ENCODE peak calls at places on chromosomes 1 and 21, in five cellular contexts. One of them, this sample, is unnamed.
A peak's percentile ranks its signal among the peaks of the same experiment; 100 is the strongest.

GRCh38 chr1:1033009-1033587 is 13.2 kb downstream of the AGRN start:
- DNase-seq in AG04450: peak; percentile 24
- DNase-seq in T-helper 9 cell: peak; percentile 75
- DNase-seq in GM23338: peak; percentile 98
- DNase-seq in stimulated activated CD4-positive, alpha-beta T cell treated with anti-CD3 and anti-CD28 coated beads, Interleukin-15, amount 100 ng/mL, for 24 hours: peak; percentile 94
- DNase-seq in this sample: peak; percentile 98

GRCh38 chr1:11692899-11693590 is 1.5 kb downstream of the DRAXIN start:
- DNase-seq in AG04450: no peak
- DNase-seq in T-helper 9 cell: no peak
- DNase-seq in GM23338: no peak
- DNase-seq in stimulated activated CD4-positive, alpha-beta T cell treated with anti-CD3 and anti-CD28 coated beads, Interleukin-15, amount 100 ng/mL, for 24 hours: peak; percentile 53
- DNase-seq in this sample: no peak

GRCh38 chr1:228085287-228085926 is 2.9 kb downstream of the ARF1 start:
- DNase-seq in AG04450: peak; percentile 43
- DNase-seq in T-helper 9 cell: no peak
- DNase-seq in GM23338: peak; percentile 37
- DNase-seq in stimulated activated CD4-positive, alpha-beta T cell treated with anti-CD3 and anti-CD28 coated beads, Interleukin-15, amount 100 ng/mL, for 24 hours: no peak
- DNase-seq in this sample: no peak

GRCh38 chr1:67532452-67533216 is 102.4 kb upstream of the SERBP1 start:
- DNase-seq in AG04450: peak; percentile 78
- DNase-seq in T-helper 9 cell: no peak
- DNase-seq in GM23338: peak; percentile 83
- DNase-seq in stimulated activated CD4-positive, alpha-beta T cell treated with anti-CD3 and anti-CD28 coated beads, Interleukin-15, amount 100 ng/mL, for 24 hours: peak; percentile 5
- DNase-seq in this sample: peak; percentile 89

GRCh38 chr1:19101244-19101643 is 108.8 kb downstream of the UBR4 start:
- DNase-seq in AG04450: no peak
- DNase-seq in T-helper 9 cell: no peak
- DNase-seq in GM23338: no peak
- DNase-seq in stimulated activated CD4-positive, alpha-beta T cell treated with anti-CD3 and anti-CD28 coated beads, Interleukin-15, amount 100 ng/mL, for 24 hours: no peak
- DNase-seq in this sample: peak; percentile 45

GRCh38 chr1:202171292-202172014 is 11.1 kb upstream of the PTPN7 start:
- DNase-seq in AG04450: no peak
- DNase-seq in T-helper 9 cell: no peak
- DNase-seq in GM23338: no peak
- DNase-seq in stimulated activated CD4-positive, alpha-beta T cell treated with anti-CD3 and anti-CD28 coated beads, Interleukin-15, amount 100 ng/mL, for 24 hours: no peak
- DNase-seq in this sample: no peak

GRCh38 chr1:17870679-17871078 is 115.5 kb downstream of the ACTL8 start:
- DNase-seq in AG04450: no peak
- DNase-seq in T-helper 9 cell: no peak
- DNase-seq in GM23338: no peak
- DNase-seq in stimulated activated CD4-positive, alpha-beta T cell treated with anti-CD3 and anti-CD28 coated beads, Interleukin-15, amount 100 ng/mL, for 24 hours: no peak
- DNase-seq in this sample: no peak

GRCh38 chr1:232978091-232978634 is 27.8 kb downstream of the NTPCR start:
- DNase-seq in AG04450: no peak
- DNase-seq in T-helper 9 cell: no peak
- DNase-seq in GM23338: no peak
- DNase-seq in stimulated activated CD4-positive, alpha-beta T cell treated with anti-CD3 and anti-CD28 coated beads, Interleukin-15, amount 100 ng/mL, for 24 hours: peak; percentile 26
- DNase-seq in this sample: peak; percentile 33

GRCh38 chr1:21299007-21299406 is 8.7 kb upstream of the ECE1 start:
- DNase-seq in AG04450: no peak
- DNase-seq in T-helper 9 cell: no peak
- DNase-seq in GM23338: no peak
- DNase-seq in stimulated activated CD4-positive, alpha-beta T cell treated with anti-CD3 and anti-CD28 coated beads, Interleukin-15, amount 100 ng/mL, for 24 hours: peak; percentile 45
- DNase-seq in this sample: no peak

GRCh38 chr1:19460535-19461351 is 24.6 kb downstream of the CAPZB start:
- DNase-seq in AG04450: no peak
- DNase-seq in T-helper 9 cell: no peak
- DNase-seq in GM23338: no peak
- DNase-seq in stimulated activated CD4-positive, alpha-beta T cell treated with anti-CD3 and anti-CD28 coated beads, Interleukin-15, amount 100 ng/mL, for 24 hours: no peak
- DNase-seq in this sample: no peak

GRCh38 chr1:84223751-84224432 is 77.6 kb upstream of the SAMD13 start:
- DNase-seq in AG04450: no peak
- DNase-seq in T-helper 9 cell: no peak
- DNase-seq in GM23338: peak; percentile 28
- DNase-seq in stimulated activated CD4-positive, alpha-beta T cell treated with anti-CD3 and anti-CD28 coated beads, Interleukin-15, amount 100 ng/mL, for 24 hours: no peak
- DNase-seq in this sample: no peak

GRCh38 chr21:45401054-45401518 is 3.9 kb upstream of the COL18A1 start:
- DNase-seq in AG04450: no peak
- DNase-seq in T-helper 9 cell: no peak
- DNase-seq in GM23338: no peak
- DNase-seq in stimulated activated CD4-positive, alpha-beta T cell treated with anti-CD3 and anti-CD28 coated beads, Interleukin-15, amount 100 ng/mL, for 24 hours: no peak
- DNase-seq in this sample: no peak

GRCh38 chr1:47521034-47521871 is 83.4 kb downstream of the FOXD2 start:
- DNase-seq in AG04450: no peak
- DNase-seq in T-helper 9 cell: no peak
- DNase-seq in GM23338: no peak
- DNase-seq in stimulated activated CD4-positive, alpha-beta T cell treated with anti-CD3 and anti-CD28 coated beads, Interleukin-15, amount 100 ng/mL, for 24 hours: no peak
- DNase-seq in this sample: peak; percentile 61

GRCh38 chr1:33441088-33441745 is 10.3 kb upstream of the PHC2 start:
- DNase-seq in AG04450: no peak
- DNase-seq in T-helper 9 cell: no peak
- DNase-seq in GM23338: no peak
- DNase-seq in stimulated activated CD4-positive, alpha-beta T cell treated with anti-CD3 and anti-CD28 coated beads, Interleukin-15, amount 100 ng/mL, for 24 hours: no peak
- DNase-seq in this sample: no peak

GRCh38 chr1:110945626-110946025 is 18.1 kb downstream of the LRIF1 start:
- DNase-seq in AG04450: no peak
- DNase-seq in T-helper 9 cell: no peak
- DNase-seq in GM23338: no peak
- DNase-seq in stimulated activated CD4-positive, alpha-beta T cell treated with anti-CD3 and anti-CD28 coated beads, Interleukin-15, amount 100 ng/mL, for 24 hours: no peak
- DNase-seq in this sample: no peak

GRCh38 chr1:235642021-235642942 is 7.3 kb downstream of the GNG4 start:
- DNase-seq in AG04450: no peak
- DNase-seq in T-helper 9 cell: peak; percentile 55
- DNase-seq in GM23338: peak; percentile 59
- DNase-seq in stimulated activated CD4-positive, alpha-beta T cell treated with anti-CD3 and anti-CD28 coated beads, Interleukin-15, amount 100 ng/mL, for 24 hours: peak; percentile 72
- DNase-seq in this sample: peak; percentile 19

GRCh38 chr1:227437495-227438008 is 119.3 kb upstream of the CDC42BPA start:
- DNase-seq in AG04450: no peak
- DNase-seq in T-helper 9 cell: no peak
- DNase-seq in GM23338: peak; percentile 70
- DNase-seq in stimulated activated CD4-positive, alpha-beta T cell treated with anti-CD3 and anti-CD28 coated beads, Interleukin-15, amount 100 ng/mL, for 24 hours: no peak
- DNase-seq in this sample: peak; percentile 73

GRCh38 chr1:91349524-91349923 is 55.1 kb downstream of the HFM1 start:
- DNase-seq in AG04450: no peak
- DNase-seq in T-helper 9 cell: no peak
- DNase-seq in GM23338: no peak
- DNase-seq in stimulated activated CD4-positive, alpha-beta T cell treated with anti-CD3 and anti-CD28 coated beads, Interleukin-15, amount 100 ng/mL, for 24 hours: no peak
- DNase-seq in this sample: peak; percentile 49

GRCh38 chr1:15702722-15703550 is 18.8 kb downstream of the PLEKHM2 start:
- DNase-seq in AG04450: no peak
- DNase-seq in T-helper 9 cell: no peak
- DNase-seq in GM23338: peak; percentile 58
- DNase-seq in stimulated activated CD4-positive, alpha-beta T cell treated with anti-CD3 and anti-CD28 coated beads, Interleukin-15, amount 100 ng/mL, for 24 hours: no peak
- DNase-seq in this sample: no peak

GRCh38 chr1:201563941-201564340 is 25.0 kb downstream of the NAV1 start:
- DNase-seq in AG04450: no peak
- DNase-seq in T-helper 9 cell: no peak
- DNase-seq in GM23338: no peak
- DNase-seq in stimulated activated CD4-positive, alpha-beta T cell treated with anti-CD3 and anti-CD28 coated beads, Interleukin-15, amount 100 ng/mL, for 24 hours: no peak
- DNase-seq in this sample: no peak

GRCh38 chr1:100626397-100626796 is 88.5 kb downstream of the GPR88 start:
- DNase-seq in AG04450: no peak
- DNase-seq in T-helper 9 cell: no peak
- DNase-seq in GM23338: no peak
- DNase-seq in stimulated activated CD4-positive, alpha-beta T cell treated with anti-CD3 and anti-CD28 coated beads, Interleukin-15, amount 100 ng/mL, for 24 hours: no peak
- DNase-seq in this sample: no peak

GRCh38 chr1:86913399-86913895 is 479 bp downstream of the SELENOF start:
- DNase-seq in AG04450: no peak
- DNase-seq in T-helper 9 cell: peak; percentile 21
- DNase-seq in GM23338: peak; percentile 37
- DNase-seq in stimulated activated CD4-positive, alpha-beta T cell treated with anti-CD3 and anti-CD28 coated beads, Interleukin-15, amount 100 ng/mL, for 24 hours: peak; percentile 48
- DNase-seq in this sample: peak; percentile 68

GRCh38 chr1:107992341-107992740 is 27.4 kb upstream of the VAV3 start:
- DNase-seq in AG04450: no peak
- DNase-seq in T-helper 9 cell: no peak
- DNase-seq in GM23338: no peak
- DNase-seq in stimulated activated CD4-positive, alpha-beta T cell treated with anti-CD3 and anti-CD28 coated beads, Interleukin-15, amount 100 ng/mL, for 24 hours: no peak
- DNase-seq in this sample: peak; percentile 28

GRCh38 chr1:12320516-12320915 is 90.7 kb downstream of the VPS13D start:
- DNase-seq in AG04450: no peak
- DNase-seq in T-helper 9 cell: no peak
- DNase-seq in GM23338: no peak
- DNase-seq in stimulated activated CD4-positive, alpha-beta T cell treated with anti-CD3 and anti-CD28 coated beads, Interleukin-15, amount 100 ng/mL, for 24 hours: no peak
- DNase-seq in this sample: no peak

GRCh38 chr1:221456918-221457317 is 285.0 kb downstream of the DUSP10 start:
- DNase-seq in AG04450: no peak
- DNase-seq in T-helper 9 cell: no peak
- DNase-seq in GM23338: no peak
- DNase-seq in stimulated activated CD4-positive, alpha-beta T cell treated with anti-CD3 and anti-CD28 coated beads, Interleukin-15, amount 100 ng/mL, for 24 hours: no peak
- DNase-seq in this sample: no peak

GRCh38 chr1:165616054-165616612 is 14.9 kb upstream of the MGST3 start:
- DNase-seq in AG04450: no peak
- DNase-seq in T-helper 9 cell: no peak
- DNase-seq in GM23338: no peak
- DNase-seq in stimulated activated CD4-positive, alpha-beta T cell treated with anti-CD3 and anti-CD28 coated beads, Interleukin-15, amount 100 ng/mL, for 24 hours: no peak
- DNase-seq in this sample: no peak